ENCODE peak calls at places on chromosomes 1 and 21, in eight cellular contexts. T, W, N, P, X, S, B and F are unnamed samples.

GRCh38 chr1:226578946-226579639 is 30.5 kb downstream of the STUM start:
- DNase-seq in T (no peak), W (no peak), N (no peak), P (no peak), X (no peak), S (no peak), B (no peak), F (no peak)

GRCh38 chr21:36156815-36157670 is at the start of gene DOP1B:
- DNase-seq in T (no peak), W (peak; percentile 17), N (no peak), P (peak; percentile 18), X (no peak), S (peak; percentile 11), B (no peak), F (peak; percentile 62)

GRCh38 chr1:155285631-155286044 is 8.4 kb downstream of the HCN3 start:
- DNase-seq in T (no peak), W (no peak), N (no peak), P (no peak), X (no peak), S (no peak), B (no peak), F (no peak)

GRCh38 chr1:166165661-166166399 is 971 bp downstream of the FAM78B start:
- DNase-seq in T (no peak), W (no peak), N (peak; percentile 48), P (no peak), X (no peak), S (no peak), B (peak; percentile 72), F (peak; percentile 42)

GRCh38 chr1:84833198-84833597 is 59.8 kb downstream of the LPAR3 start:
- DNase-seq in T (no peak), W (no peak), N (no peak), P (no peak), X (no peak), S (no peak), B (no peak), F (no peak)

GRCh38 chr1:107534632-107535031 is 393.8 kb downstream of the NTNG1 start:
- DNase-seq in T (no peak), W (no peak), N (no peak), P (no peak), X (no peak), S (no peak), B (no peak), F (no peak)

GRCh38 chr1:116574581-116575291 is 3.9 kb upstream of the CD58 start:
- DNase-seq in T (peak; percentile 44), W (no peak), N (no peak), P (no peak), X (peak; percentile 63), S (peak; percentile 10), B (peak; percentile 80), F (peak; percentile 79)

GRCh38 chr1:234078143-234078542 is 173.7 kb downstream of the SLC35F3 start:
- DNase-seq in T (no peak), W (no peak), N (no peak), P (no peak), X (no peak), S (no peak), B (no peak), F (no peak)

GRCh38 chr1:7046314-7046713 is 261.1 kb downstream of the CAMTA1 start:
- DNase-seq in T (no peak), W (no peak), N (no peak), P (no peak), X (no peak), S (no peak), B (peak; percentile 90), F (no peak)

GRCh38 chr1:98201640-98202039 is 280.8 kb upstream of the DPYD start:
- DNase-seq in T (no peak), W (no peak), N (no peak), P (no peak), X (no peak), S (no peak), B (no peak), F (no peak)

GRCh38 chr1:28199328-28200233 is 23.1 kb upstream of the PTAFR start:
- DNase-seq in T (peak; percentile 76), W (peak; percentile 50), N (no peak), P (peak; percentile 17), X (no peak), S (no peak), B (no peak), F (peak; percentile 86)

GRCh38 chr1:4650486-4650885 is 3.9 kb upstream of the AJAP1 start:
- DNase-seq in T (no peak), W (no peak), N (no peak), P (no peak), X (no peak), S (no peak), B (peak; percentile 72), F (no peak)

GRCh38 chr1:179744401-179745130 is 1.5 kb downstream of the FAM163A start:
- DNase-seq in T (no peak), W (no peak), N (no peak), P (no peak), X (no peak), S (no peak), B (peak; percentile 52), F (no peak)

GRCh38 chr1:214445846-214446614 is 105.4 kb downstream of the PTPN14 start:
- DNase-seq in T (no peak), W (no peak), N (no peak), P (no peak), X (no peak), S (no peak), B (no peak), F (no peak)

GRCh38 chr21:15557925-15558324 is 171.9 kb upstream of the USP25 start:
- DNase-seq in T (no peak), W (no peak), N (no peak), P (no peak), X (no peak), S (peak; percentile 1), B (no peak), F (no peak)

GRCh38 chr1:115469703-115470476 is 131.8 kb upstream of the NGF start:
- DNase-seq in T (no peak), W (no peak), N (no peak), P (no peak), X (peak; percentile 45), S (no peak), B (peak; percentile 95), F (peak; percentile 57)